ENCODE peak calls at places on chromosome 7, in four cellular contexts. One of them, this sample, is unnamed.

GRCh38 chr7:43735802-43736603 is 6.7 kb upstream of the COA1 start:
- DNase-seq in A673: no peak
- DNase-seq in fibroblast of pulmonary artery: peak
- DNase-seq in left ventricle myocardium inferior: no peak
- DNase-seq in this sample: peak

GRCh38 chr7:19016140-19016539 is 101.3 kb downstream of the TWIST1 start:
- DNase-seq in fibroblast of pulmonary artery: peak
- DNase-seq in A673: peak
- DNase-seq in left ventricle myocardium inferior: no peak
- DNase-seq in this sample: no peak

GRCh38 chr7:12162420-12163113 is 48.5 kb upstream of the TMEM106B start:
- DNase-seq in A673: no peak
- DNase-seq in left ventricle myocardium inferior: no peak
- DNase-seq in fibroblast of pulmonary artery: peak
- DNase-seq in this sample: peak

GRCh38 chr7:98483964-98484545 is 83.2 kb upstream of the BAIAP2L1 start:
- DNase-seq in fibroblast of pulmonary artery: no peak
- DNase-seq in left ventricle myocardium inferior: no peak
- DNase-seq in A673: no peak
- DNase-seq in this sample: no peak

GRCh38 chr7:25517906-25518305 is 289.6 kb upstream of the NPVF start:
- DNase-seq in left ventricle myocardium inferior: no peak
- DNase-seq in fibroblast of pulmonary artery: no peak
- DNase-seq in A673: no peak
- DNase-seq in this sample: no peak

GRCh38 chr7:44540592-44541027 is 520 bp downstream of the NPC1L1 start:
- DNase-seq in left ventricle myocardium inferior: no peak
- DNase-seq in fibroblast of pulmonary artery: no peak
- DNase-seq in A673: no peak
- DNase-seq in this sample: no peak

GRCh38 chr7:55325371-55325792 is 39.8 kb upstream of the LANCL2 start:
- DNase-seq in A673: no peak
- DNase-seq in fibroblast of pulmonary artery: peak
- DNase-seq in left ventricle myocardium inferior: peak
- DNase-seq in this sample: peak

GRCh38 chr7:77501165-77501515 is 36.0 kb upstream of the PTPN12 start:
- DNase-seq in A673: no peak
- DNase-seq in left ventricle myocardium inferior: no peak
- DNase-seq in fibroblast of pulmonary artery: no peak
- DNase-seq in this sample: no peak

GRCh38 chr7:18495412-18496335 is at the start of gene HDAC9:
- DNase-seq in fibroblast of pulmonary artery: peak
- DNase-seq in left ventricle myocardium inferior: peak
- DNase-seq in A673: peak
- DNase-seq in this sample: no peak

GRCh38 chr7:45073031-45073842 is 15.5 kb downstream of the NACAD start:
- DNase-seq in A673: no peak
- DNase-seq in fibroblast of pulmonary artery: no peak
- DNase-seq in left ventricle myocardium inferior: no peak
- DNase-seq in this sample: no peak

GRCh38 chr7:23017303-23017702 is 3.4 kb upstream of the HYCC1 start:
- DNase-seq in A673: no peak
- DNase-seq in fibroblast of pulmonary artery: no peak
- DNase-seq in left ventricle myocardium inferior: no peak
- DNase-seq in this sample: no peak

GRCh38 chr7:107169120-107170050 is 582 bp downstream of the HBP1 start:
- DNase-seq in left ventricle myocardium inferior: peak
- DNase-seq in A673: peak
- DNase-seq in fibroblast of pulmonary artery: peak
- DNase-seq in this sample: peak

GRCh38 chr7:14841086-14841485 is 61.5 kb downstream of the DGKB start:
- DNase-seq in left ventricle myocardium inferior: no peak
- DNase-seq in fibroblast of pulmonary artery: no peak
- DNase-seq in A673: no peak
- DNase-seq in this sample: no peak

GRCh38 chr7:127892488-127893314 is 138.5 kb downstream of the LRRC4 start:
- DNase-seq in fibroblast of pulmonary artery: peak
- DNase-seq in left ventricle myocardium inferior: no peak
- DNase-seq in A673: no peak
- DNase-seq in this sample: peak

GRCh38 chr7:25455649-25456251 is 227.5 kb upstream of the NPVF start:
- DNase-seq in fibroblast of pulmonary artery: no peak
- DNase-seq in left ventricle myocardium inferior: no peak
- DNase-seq in A673: no peak
- DNase-seq in this sample: no peak

GRCh38 chr7:126026421-126027088 is 1096.9 kb upstream of the POT1 start:
- DNase-seq in A673: peak
- DNase-seq in fibroblast of pulmonary artery: no peak
- DNase-seq in left ventricle myocardium inferior: no peak
- DNase-seq in this sample: no peak

GRCh38 chr7:10237306-10237705 is 736.4 kb upstream of the PHF14 start:
- DNase-seq in A673: no peak
- DNase-seq in fibroblast of pulmonary artery: peak
- DNase-seq in left ventricle myocardium inferior: no peak
- DNase-seq in this sample: no peak

GRCh38 chr7:96131525-96131924 is 190.4 kb downstream of the SLC25A13 start:
- DNase-seq in fibroblast of pulmonary artery: no peak
- DNase-seq in left ventricle myocardium inferior: no peak
- DNase-seq in A673: peak
- DNase-seq in this sample: no peak

GRCh38 chr7:21113609-21114416 is 314.1 kb upstream of the SP4 start:
- DNase-seq in A673: no peak
- DNase-seq in fibroblast of pulmonary artery: no peak
- DNase-seq in left ventricle myocardium inferior: no peak
- DNase-seq in this sample: no peak

GRCh38 chr7:66265566-66265965 is 60.4 kb downstream of the TPST1 start:
- DNase-seq in fibroblast of pulmonary artery: peak
- DNase-seq in A673: peak
- DNase-seq in left ventricle myocardium inferior: no peak
- DNase-seq in this sample: peak

GRCh38 chr7:47475880-47476227 is 106.1 kb downstream of the TNS3 start:
- DNase-seq in left ventricle myocardium inferior: no peak
- DNase-seq in fibroblast of pulmonary artery: no peak
- DNase-seq in A673: no peak
- DNase-seq in this sample: no peak
- H3K4me3 ChIP-seq in left ventricle myocardium inferior: no peak
- H3K4me3 ChIP-seq in fibroblast of pulmonary artery: no peak
- H3K4me3 ChIP-seq in A673: no peak
- H3K4me3 ChIP-seq in this sample: no peak

DNA sequence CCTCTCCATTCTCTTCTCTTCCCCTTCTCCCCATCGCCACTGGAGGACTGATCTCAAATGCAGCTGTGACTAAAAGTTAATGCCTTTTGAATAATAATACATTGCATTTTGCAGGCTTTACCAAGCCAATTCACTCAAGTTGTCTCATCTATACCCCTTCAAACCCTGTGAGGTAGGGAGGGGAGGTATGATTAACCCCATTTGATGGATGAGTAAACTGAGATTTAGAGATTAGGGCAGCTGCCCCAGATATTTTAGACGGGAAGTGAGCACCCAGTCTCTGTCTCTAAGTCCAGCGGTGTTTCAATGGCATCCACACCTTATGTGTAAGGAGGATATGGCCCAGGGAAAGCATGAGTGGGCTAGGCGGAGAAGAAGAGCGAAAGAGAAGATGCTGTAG is 1.1 kb downstream of the CPA5 start:
- DNase-seq in fibroblast of pulmonary artery: no peak
- DNase-seq in left ventricle myocardium inferior: no peak
- DNase-seq in A673: no peak
- DNase-seq in this sample: no peak
- H3K4me3 ChIP-seq in fibroblast of pulmonary artery: no peak
- H3K4me3 ChIP-seq in left ventricle myocardium inferior: no peak
- H3K4me3 ChIP-seq in A673: no peak
- H3K4me3 ChIP-seq in this sample: no peak

GRCh38 chr7:155203059-155203881 is 94.4 kb upstream of the INSIG1 start:
- DNase-seq in A673: no peak
- DNase-seq in left ventricle myocardium inferior: no peak
- DNase-seq in fibroblast of pulmonary artery: no peak
- DNase-seq in this sample: no peak

GRCh38 chr7:155203882-155204691 is 93.6 kb upstream of the INSIG1 start:
- DNase-seq in left ventricle myocardium inferior: no peak
- DNase-seq in fibroblast of pulmonary artery: no peak
- DNase-seq in A673: no peak
- DNase-seq in this sample: no peak

GRCh38 chr7:155205368-155206285 is 92.1 kb upstream of the INSIG1 start:
- DNase-seq in A673: peak
- DNase-seq in fibroblast of pulmonary artery: peak
- DNase-seq in left ventricle myocardium inferior: peak
- DNase-seq in this sample: peak

GRCh38 chr7:155206286-155207020 is 91.2 kb upstream of the INSIG1 start:
- DNase-seq in fibroblast of pulmonary artery: peak
- DNase-seq in left ventricle myocardium inferior: peak
- DNase-seq in A673: peak
- DNase-seq in this sample: peak

GRCh38 chr7:155204744-155205367 is 92.8 kb upstream of the INSIG1 start:
- DNase-seq in A673: no peak
- DNase-seq in fibroblast of pulmonary artery: no peak
- DNase-seq in left ventricle myocardium inferior: no peak
- DNase-seq in this sample: no peak
- H3K4me3 ChIP-seq in A673: no peak
- H3K4me3 ChIP-seq in fibroblast of pulmonary artery: no peak
- H3K4me3 ChIP-seq in left ventricle myocardium inferior: peak
- H3K4me3 ChIP-seq in this sample: peak

GRCh38 chr7:92567460-92567859 is 22.7 kb downstream of the FAM133B start:
- DNase-seq in left ventricle myocardium inferior: no peak
- DNase-seq in fibroblast of pulmonary artery: peak
- DNase-seq in A673: no peak
- DNase-seq in this sample: no peak
- H3K4me3 ChIP-seq in left ventricle myocardium inferior: no peak
- H3K4me3 ChIP-seq in fibroblast of pulmonary artery: no peak
- H3K4me3 ChIP-seq in A673: no peak
- H3K4me3 ChIP-seq in this sample: no peak

GRCh38 chr7:5143106-5143505 is 46.9 kb upstream of the WIPI2 start:
- DNase-seq in left ventricle myocardium inferior: no peak
- DNase-seq in A673: no peak
- DNase-seq in fibroblast of pulmonary artery: no peak
- DNase-seq in this sample: no peak
- H3K4me3 ChIP-seq in left ventricle myocardium inferior: no peak
- H3K4me3 ChIP-seq in A673: no peak
- H3K4me3 ChIP-seq in fibroblast of pulmonary artery: no peak
- H3K4me3 ChIP-seq in this sample: no peak

GRCh38 chr7:2936891-2937580 is 92.9 kb upstream of the GNA12 start:
- DNase-seq in left ventricle myocardium inferior: no peak
- DNase-seq in A673: no peak
- DNase-seq in fibroblast of pulmonary artery: no peak
- DNase-seq in this sample: no peak

GRCh38 chr7:2934211-2934731 is 90.2 kb upstream of the GNA12 start:
- DNase-seq in A673: no peak
- DNase-seq in fibroblast of pulmonary artery: peak
- DNase-seq in left ventricle myocardium inferior: no peak
- DNase-seq in this sample: peak

GRCh38 chr7:2934984-2935740 is 91.1 kb upstream of the GNA12 start:
- DNase-seq in fibroblast of pulmonary artery: no peak
- DNase-seq in left ventricle myocardium inferior: no peak
- DNase-seq in A673: no peak
- DNase-seq in this sample: no peak

GRCh38 chr7:2937701-2938513 is 93.8 kb upstream of the GNA12 start:
- DNase-seq in fibroblast of pulmonary artery: no peak
- DNase-seq in A673: no peak
- DNase-seq in left ventricle myocardium inferior: no peak
- DNase-seq in this sample: no peak

GRCh38 chr7:2936301-2936700 is 92.2 kb upstream of the GNA12 start:
- DNase-seq in fibroblast of pulmonary artery: no peak
- DNase-seq in A673: peak
- DNase-seq in left ventricle myocardium inferior: no peak
- DNase-seq in this sample: no peak
- H3K4me3 ChIP-seq in fibroblast of pulmonary artery: no peak
- H3K4me3 ChIP-seq in A673: no peak
- H3K4me3 ChIP-seq in left ventricle myocardium inferior: no peak
- H3K4me3 ChIP-seq in this sample: no peak

DNA sequence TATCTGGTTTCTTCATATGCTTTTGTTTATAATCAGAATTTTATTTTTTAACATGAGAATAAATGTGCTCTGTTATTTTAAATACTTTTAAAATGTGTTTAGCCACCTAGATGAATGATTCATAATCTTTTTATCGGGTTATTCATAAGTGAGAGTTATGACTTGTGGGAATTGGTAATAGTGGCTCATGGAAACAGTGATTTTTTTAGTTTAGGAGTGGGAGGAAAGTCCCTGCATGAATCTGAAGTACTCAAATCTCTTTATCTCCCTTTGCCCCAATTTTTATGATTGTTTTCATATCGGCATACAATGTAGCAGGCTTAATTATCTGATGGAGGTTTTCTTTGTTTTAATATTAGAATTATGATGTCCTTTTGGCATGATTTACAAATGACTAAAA is 42.9 kb downstream of the TAX1BP1 start:
- DNase-seq in fibroblast of pulmonary artery: no peak
- DNase-seq in A673: no peak
- DNase-seq in left ventricle myocardium inferior: no peak
- DNase-seq in this sample: no peak
- H3K4me3 ChIP-seq in fibroblast of pulmonary artery: no peak
- H3K4me3 ChIP-seq in A673: no peak
- H3K4me3 ChIP-seq in left ventricle myocardium inferior: no peak
- H3K4me3 ChIP-seq in this sample: no peak

GRCh38 chr7:41339913-41340676 is 362.8 kb downstream of the INHBA start:
- DNase-seq in fibroblast of pulmonary artery: peak
- DNase-seq in left ventricle myocardium inferior: no peak
- DNase-seq in A673: no peak
- DNase-seq in this sample: peak
- H3K4me3 ChIP-seq in fibroblast of pulmonary artery: no peak
- H3K4me3 ChIP-seq in left ventricle myocardium inferior: no peak
- H3K4me3 ChIP-seq in A673: no peak
- H3K4me3 ChIP-seq in this sample: no peak